ENCODE peak calls at places on chromosomes 12 and 14, in eight cellular contexts. B is AG09319; X is right atrium auricular region; M is stimulated activated CD4-positive, alpha-beta T cell treated with anti-CD3 and anti-CD28 coated beads, Interleukin-12 subunit alpha, Interleukin-12 subunit beta, amount 100 ng/mL, for 24 hours; H is pons; N is hippocampal formation; R is activated CD8-positive, alpha-beta memory T cell treated with anti-CD3 and anti-CD28 coated beads for 48 hours; Y is adipocyte. U is an unnamed sample.

GRCh38 chr14:51650721-51651387 is 856 bp upstream of the FRMD6 start:
- DNase-seq in N (no peak), Y (peak), R (no peak), H (peak), M (no peak), B (no peak), X (no peak), U (no peak)

GRCh38 chr14:47227051-47227600 is 448.3 kb downstream of the MDGA2 start:
- DNase-seq in Y (no peak), B (no peak), N (no peak), H (no peak), M (no peak), X (no peak), R (no peak), U (no peak)

GRCh38 chr14:97820781-97821180 is 1023.6 kb downstream of the VRK1 start:
- DNase-seq in H (no peak), X (no peak), N (no peak), Y (no peak), R (no peak), M (no peak), B (no peak), U (no peak)

GRCh38 chr12:6554990-6555691 is 701 bp downstream of the IFFO1 start:
- DNase-seq in R (no peak), M (no peak), X (no peak), Y (peak), B (no peak), H (no peak), N (no peak), U (no peak)

GRCh38 chr14:91264151-91265150 is 19.9 kb upstream of the GPR68 start:
- DNase-seq in N (no peak), M (no peak), H (no peak), X (no peak), R (no peak), Y (peak), B (no peak), U (no peak)

GRCh38 chr12:65106948-65107347 is 14.2 kb downstream of the WIF1 start:
- DNase-seq in M (no peak), H (no peak), B (no peak), N (no peak), X (no peak), Y (peak), R (no peak), U (peak)

GRCh38 chr12:120534703-120535655 is 823 bp downstream of the RNF10 start:
- DNase-seq in X (no peak), N (no peak), B (no peak), H (no peak), R (peak), Y (peak), M (peak), U (peak)

GRCh38 chr12:71397433-71397954 is 42.1 kb upstream of the LGR5 start:
- DNase-seq in X (no peak), B (no peak), R (no peak), N (no peak), M (no peak), H (no peak), Y (peak), U (no peak)

GRCh38 chr12:130838951-130839769 is at the start of gene STX2:
- DNase-seq in H (peak), N (peak), Y (peak), B (peak), X (peak), R (peak), M (peak), U (peak)

GRCh38 chr14:98462908-98463307 is 809.1 kb downstream of the BCL11B start:
- DNase-seq in B (no peak), Y (no peak), R (no peak), N (no peak), X (no peak), H (no peak), M (no peak), U (no peak)

GRCh38 chr14:30840086-30840779 is 34.1 kb upstream of the COCH start:
- DNase-seq in R (no peak), M (no peak), Y (no peak), B (no peak), H (no peak), X (no peak), N (no peak), U (no peak)

GRCh38 chr12:54689984-54690383 is 41.8 kb upstream of the DCD start:
- DNase-seq in H (no peak), R (no peak), M (no peak), X (no peak), N (no peak), B (no peak), Y (no peak), U (no peak)

GRCh38 chr14:75333523-75334190 is 55.0 kb downstream of the FOS start:
- DNase-seq in H (no peak), B (no peak), X (no peak), N (no peak), Y (no peak), R (no peak), M (no peak), U (no peak)

GRCh38 chr12:56935157-56935556 is 949 bp upstream of the SDR9C7 start:
- DNase-seq in N (no peak), M (no peak), Y (no peak), H (no peak), B (no peak), X (no peak), R (no peak), U (no peak)

GRCh38 chr14:96538097-96538496 is 35.9 kb downstream of the PAPOLA start:
- DNase-seq in N (no peak), M (no peak), B (no peak), Y (no peak), R (no peak), X (no peak), H (no peak), U (no peak)

GRCh38 chr14:38950676-38951075 is 152.4 kb downstream of the SEC23A start:
- DNase-seq in B (no peak), Y (no peak), H (no peak), X (no peak), M (no peak), R (no peak), N (no peak), U (no peak)

GRCh38 chr12:23987032-23987431 is 37.6 kb upstream of the SOX5 start:
- DNase-seq in H (no peak), M (no peak), N (no peak), R (no peak), Y (no peak), X (no peak), B (no peak), U (no peak)

GRCh38 chr12:58323676-58324075 is 382.3 kb downstream of the ATP23 start:
- DNase-seq in H (no peak), B (no peak), N (no peak), X (no peak), M (no peak), Y (no peak), R (no peak), U (no peak)

GRCh38 chr12:98274430-98275130 is 240.8 kb upstream of the TMPO start:
- DNase-seq in Y (no peak), B (no peak), X (no peak), M (no peak), R (no peak), H (no peak), N (no peak), U (no peak)

GRCh38 chr12:109020136-109020535 is 732 bp downstream of the SVOP start:
- DNase-seq in Y (no peak), H (no peak), B (no peak), X (no peak), N (no peak), M (no peak), R (no peak), U (peak)

GRCh38 chr14:104881369-104881979 is 16.4 kb downstream of the CEP170B start:
- DNase-seq in X (no peak), N (no peak), R (no peak), M (no peak), B (no peak), Y (no peak), H (no peak), U (peak)

GRCh38 chr14:97156705-97157104 is 359.5 kb downstream of the VRK1 start:
- DNase-seq in H (no peak), Y (no peak), X (no peak), N (no peak), M (no peak), B (no peak), R (no peak), U (no peak)

GRCh38 chr12:131091976-131092691 is 138.4 kb downstream of the ADGRD1 start:
- DNase-seq in H (no peak), N (no peak), Y (no peak), X (no peak), B (no peak), R (no peak), M (no peak), U (no peak)

GRCh38 chr14:21653331-21653885 is at the start of gene OR4E2:
- DNase-seq in X (no peak), M (no peak), B (no peak), R (no peak), H (no peak), Y (no peak), N (no peak), U (no peak)

GRCh38 chr12:18262514-18262913 is 1.2 kb downstream of the PIK3C2G start:
- DNase-seq in N (no peak), R (no peak), X (no peak), Y (peak), H (no peak), M (no peak), B (no peak), U (no peak)

GRCh38 chr12:62006076-62006732 is 254.0 kb upstream of the USP15 start:
- DNase-seq in B (peak), N (peak), M (no peak), H (peak), R (no peak), Y (peak), X (no peak), U (peak)

GRCh38 chr12:106389181-106389580 is 31.6 kb downstream of the POLR3B start:
- DNase-seq in R (no peak), H (no peak), M (no peak), Y (peak), N (no peak), X (no peak), B (no peak), U (no peak)

GRCh38 chr12:4261655-4262054 is 11.9 kb upstream of the CCND2 start:
- DNase-seq in X (no peak), H (no peak), R (no peak), B (no peak), Y (no peak), M (no peak), N (no peak), U (no peak)

GRCh38 chr12:83042441-83043215 is 355.9 kb downstream of the TMTC2 start:
- DNase-seq in M (no peak), X (no peak), R (no peak), N (no peak), B (no peak), Y (peak), H (no peak), U (no peak)

GRCh38 chr12:93784339-93785086 is 107.3 kb downstream of the CRADD start:
- DNase-seq in X (peak), H (peak), M (no peak), N (peak), Y (peak), B (no peak), R (no peak), U (no peak)

GRCh38 chr14:56224179-56224578 is 106.0 kb downstream of the PELI2 start:
- DNase-seq in Y (no peak), H (no peak), X (no peak), N (no peak), M (no peak), R (no peak), B (no peak), U (no peak)

GRCh38 chr12:120156315-120157259 is 37.9 kb downstream of the GCN1 start:
- DNase-seq in H (no peak), M (no peak), B (no peak), X (no peak), N (no peak), R (no peak), Y (no peak), U (no peak)

GRCh38 chr14:51331651-51332367 is 91.8 kb downstream of the TMX1 start:
- DNase-seq in R (no peak), Y (no peak), M (no peak), X (no peak), B (no peak), H (no peak), N (no peak), U (no peak)

GRCh38 chr14:50951032-50951431 is 6.7 kb upstream of the PYGL start:
- DNase-seq in X (no peak), M (no peak), N (no peak), Y (no peak), R (no peak), H (no peak), B (no peak), U (no peak)

GRCh38 chr14:37655418-37655817 is 60.0 kb downstream of the TTC6 start:
- DNase-seq in X (no peak), R (no peak), B (no peak), Y (no peak), N (no peak), H (no peak), M (no peak), U (no peak)

GRCh38 chr12:121022713-121023112 is 6.4 kb upstream of the C12orf43 start:
- DNase-seq in Y (no peak), B (no peak), N (no peak), H (no peak), X (no peak), R (no peak), M (no peak), U (no peak)

GRCh38 chr12:1527789-1528188 is 66.6 kb downstream of the FBXL14 start:
- DNase-seq in M (no peak), Y (peak), R (no peak), B (no peak), N (no peak), X (no peak), H (no peak), U (no peak)